ENCODE peak calls at places on chromosomes 11 and 22, in four cellular contexts. P is CD8-positive, alpha-beta memory T cell; Y is thyroid gland; N is heart left ventricle. B is an unnamed sample.

GRCh38 chr11:110971110-110971509 is 258.9 kb upstream of the ARHGAP20 start:
- DNase-seq in P (no peak), Y (no peak), N (no peak), B (no peak)

GRCh38 chr22:37303821-37304274 is 21.5 kb downstream of the CYTH4 start:
- DNase-seq in P (no peak), Y (no peak), N (no peak), B (peak; percentile 96)

GRCh38 chr11:47415949-47416472 is 7.6 kb downstream of the SLC39A13 start:
- DNase-seq in P (no peak), Y (peak; percentile 98), N (peak; percentile 87), B (no peak)

GRCh38 chr11:79119491-79120284 is 321.1 kb downstream of the TENM4 start:
- DNase-seq in P (no peak), Y (no peak), N (no peak), B (no peak)

GRCh38 chr11:123576082-123576481 is 78.3 kb downstream of the SCN3B start:
- DNase-seq in P (no peak), Y (no peak), N (no peak), B (no peak)

GRCh38 chr11:70509476-70509875 is 111.1 kb downstream of the CTTN start:
- DNase-seq in P (no peak), Y (no peak), N (no peak), B (no peak)

GRCh38 chr11:15104166-15104565 is 10.6 kb upstream of the INSC start:
- DNase-seq in P (no peak), Y (no peak), N (no peak), B (no peak)

GRCh38 chr22:49751318-49751967 is 76.2 kb downstream of the BRD1 start:
- DNase-seq in P (no peak), Y (no peak), N (no peak), B (no peak)

GRCh38 chr11:14746857-14747256 is 103.3 kb downstream of the PDE3B start:
- DNase-seq in P (no peak), Y (no peak), N (no peak), B (no peak)

GRCh38 chr22:19440411-19441195 is 6.9 kb downstream of the C22orf39 start:
- DNase-seq in P (no peak), Y (no peak), N (no peak), B (peak; percentile 73)

GRCh38 chr11:3830741-3831140 is 10.0 kb downstream of the RHOG start:
- DNase-seq in P (no peak), Y (no peak), N (no peak), B (no peak)

GRCh38 chr11:61955416-61956135 is 5.4 kb downstream of the BEST1 start:
- DNase-seq in P (no peak), Y (peak; percentile 29), N (no peak), B (peak; percentile 28)

GRCh38 chr11:78961186-78961782 is 386.6 kb upstream of the NARS2 start:
- DNase-seq in P (no peak), Y (peak; percentile 28), N (peak; percentile 22), B (no peak)

GRCh38 chr11:65152157-65152556 is 17.8 kb upstream of the SYVN1 start:
- DNase-seq in P (no peak), Y (no peak), N (no peak), B (no peak)

GRCh38 chr22:39240841-39241631 is 3.7 kb downstream of the PDGFB start:
- DNase-seq in P (no peak), Y (peak; percentile 77), N (peak; percentile 56), B (peak; percentile 48)

GRCh38 chr11:727859-728748 is 19.2 kb upstream of the TALDO1 start:
- DNase-seq in P (peak; percentile 75), Y (peak; percentile 97), N (peak; percentile 78), B (peak; percentile 96)

GRCh38 chr11:66467034-66467659 is 442 bp downstream of the PELI3 start:
- DNase-seq in P (no peak), Y (peak; percentile 41), N (no peak), B (peak; percentile 55)

GRCh38 chr11:69106124-69106811 is 49.5 kb upstream of the SMIM38 start:
- DNase-seq in P (no peak), Y (peak; percentile 82), N (no peak), B (no peak)

GRCh38 chr11:69922015-69922595 is 102.9 kb upstream of the FGF3 start:
- DNase-seq in P (no peak), Y (no peak), N (peak; percentile 18), B (no peak)

GRCh38 chr11:121889931-121890330 is 226.1 kb downstream of the BLID start:
- DNase-seq in P (no peak), Y (no peak), N (no peak), B (no peak)

GRCh38 chr11:121891134-121891533 is 224.9 kb downstream of the BLID start:
- DNase-seq in P (no peak), Y (no peak), N (no peak), B (no peak)

GRCh38 chr11:121887564-121887963 is 228.5 kb downstream of the BLID start:
- DNase-seq in P (no peak), Y (no peak), N (no peak), B (no peak)

GRCh38 chr11:121890377-121890776 is 225.6 kb downstream of the BLID start:
- DNase-seq in P (no peak), Y (no peak), N (no peak), B (no peak)

GRCh38 chr11:121889168-121889567 is 226.8 kb downstream of the BLID start:
- DNase-seq in P (no peak), Y (no peak), N (no peak), B (no peak)
- H3K27ac ChIP-seq in P (no peak overlapping the region), Y (no peak overlapping the region), N (no peak overlapping the region), B (no peak overlapping the region)

GRCh38 chr22:17843189-17843588 is 68.9 kb upstream of the BID start:
- DNase-seq in P (no peak), Y (no peak), N (no peak), B (no peak)

GRCh38 chr22:17845790-17846189 is 71.5 kb upstream of the BID start:
- DNase-seq in P (no peak), Y (no peak), N (no peak), B (no peak)

GRCh38 chr22:17846326-17846992 is 72.2 kb upstream of the BID start:
- DNase-seq in P (no peak), Y (peak; percentile 59), N (no peak), B (peak; percentile 59)

GRCh38 chr22:17844150-17844549 is 69.9 kb upstream of the BID start:
- DNase-seq in P (no peak), Y (no peak), N (no peak), B (no peak)

DNA sequence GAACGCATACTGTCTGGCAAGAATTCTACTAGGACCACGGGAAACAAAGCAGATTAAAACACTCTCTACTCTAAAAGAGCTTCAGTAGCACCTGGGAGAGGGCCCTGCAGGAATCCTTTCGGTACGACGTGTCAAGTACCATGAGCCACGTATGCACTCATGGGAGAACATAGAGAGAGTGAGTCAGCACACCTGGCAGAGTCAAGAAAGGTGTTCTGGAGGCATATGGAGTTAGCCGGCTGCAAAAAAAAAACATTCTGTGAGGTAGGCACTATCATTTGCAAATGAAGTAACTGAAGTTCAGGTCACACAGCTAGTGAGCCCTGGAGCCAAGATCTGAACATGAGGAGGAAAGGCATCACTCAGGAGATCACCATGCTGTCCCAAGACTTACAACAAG is 71.1 kb upstream of the BID start:
- DNase-seq in P (no peak), Y (peak; percentile 82), N (no peak), B (no peak)
- H3K27ac ChIP-seq in P (no peak overlapping the region), Y (peak overlapping the region; percentile 75), N (peak overlapping the region; percentile 86), B (no peak overlapping the region)

GRCh38 chr11:93536346-93536871 is 6.8 kb downstream of the SMCO4 start:
- DNase-seq in P (no peak), Y (no peak), N (no peak), B (no peak)

GRCh38 chr11:93541154-93541553 is 2.0 kb downstream of the SMCO4 start:
- DNase-seq in P (no peak), Y (no peak), N (no peak), B (no peak)

GRCh38 chr11:93537022-93537421 is 6.2 kb downstream of the SMCO4 start:
- DNase-seq in P (no peak), Y (peak; percentile 92), N (peak; percentile 68), B (peak; percentile 67)

GRCh38 chr11:93540337-93540736 is 2.9 kb downstream of the SMCO4 start:
- DNase-seq in P (no peak), Y (no peak), N (no peak), B (no peak)

DNA sequence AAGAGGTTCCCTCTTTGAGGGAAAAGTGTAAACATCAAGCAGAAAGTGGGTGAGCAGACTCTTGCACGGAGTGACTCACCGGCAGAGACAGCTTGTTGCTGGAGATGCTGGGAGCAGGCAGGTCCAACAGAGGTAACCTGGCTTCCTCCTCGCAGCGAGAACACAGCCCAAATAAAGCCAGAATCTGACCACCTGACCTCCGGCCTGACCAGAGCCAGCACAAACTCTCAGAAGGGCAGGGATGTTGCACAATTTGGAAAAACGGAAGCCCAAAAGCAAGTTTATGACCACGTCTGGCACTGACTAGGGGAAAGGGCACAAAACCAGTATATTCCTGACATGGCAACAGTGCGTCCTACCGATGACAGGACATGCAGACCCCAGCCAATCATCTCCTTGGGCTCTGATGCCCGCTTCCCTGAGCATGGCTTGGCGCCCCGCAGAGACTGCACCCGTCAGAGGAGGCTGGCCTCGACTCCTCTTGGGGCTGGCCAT is 5.4 kb downstream of the SMCO4 start:
- DNase-seq in P (no peak), Y (peak; percentile 93), N (no peak), B (peak; percentile 73)
- H3K27ac ChIP-seq in P (no peak overlapping the region), Y (peak overlapping the region; percentile 95), N (peak overlapping the region; percentile 81), B (no peak overlapping the region)

GRCh38 chr11:101584129-101584515 is 315 bp upstream of the TRPC6 start:
- DNase-seq in P (no peak), Y (no peak), N (no peak), B (no peak)
- H3K27ac ChIP-seq in P (no peak overlapping the region), Y (peak overlapping the region; percentile 79), N (peak overlapping the region; percentile 67), B (no peak overlapping the region)

GRCh38 chr22:27776410-27776958 is 25.1 kb downstream of the MN1 start:
- DNase-seq in P (no peak), Y (no peak), N (no peak), B (no peak)

GRCh38 chr22:27775087-27775697 is 26.4 kb downstream of the MN1 start:
- DNase-seq in P (no peak), Y (no peak), N (no peak), B (no peak)

GRCh38 chr22:27777128-27777527 is 24.4 kb downstream of the MN1 start:
- DNase-seq in P (no peak), Y (no peak), N (no peak), B (no peak)

GRCh38 chr22:27774200-27774599 is 27.4 kb downstream of the MN1 start:
- DNase-seq in P (no peak), Y (no peak), N (no peak), B (no peak)

DNA sequence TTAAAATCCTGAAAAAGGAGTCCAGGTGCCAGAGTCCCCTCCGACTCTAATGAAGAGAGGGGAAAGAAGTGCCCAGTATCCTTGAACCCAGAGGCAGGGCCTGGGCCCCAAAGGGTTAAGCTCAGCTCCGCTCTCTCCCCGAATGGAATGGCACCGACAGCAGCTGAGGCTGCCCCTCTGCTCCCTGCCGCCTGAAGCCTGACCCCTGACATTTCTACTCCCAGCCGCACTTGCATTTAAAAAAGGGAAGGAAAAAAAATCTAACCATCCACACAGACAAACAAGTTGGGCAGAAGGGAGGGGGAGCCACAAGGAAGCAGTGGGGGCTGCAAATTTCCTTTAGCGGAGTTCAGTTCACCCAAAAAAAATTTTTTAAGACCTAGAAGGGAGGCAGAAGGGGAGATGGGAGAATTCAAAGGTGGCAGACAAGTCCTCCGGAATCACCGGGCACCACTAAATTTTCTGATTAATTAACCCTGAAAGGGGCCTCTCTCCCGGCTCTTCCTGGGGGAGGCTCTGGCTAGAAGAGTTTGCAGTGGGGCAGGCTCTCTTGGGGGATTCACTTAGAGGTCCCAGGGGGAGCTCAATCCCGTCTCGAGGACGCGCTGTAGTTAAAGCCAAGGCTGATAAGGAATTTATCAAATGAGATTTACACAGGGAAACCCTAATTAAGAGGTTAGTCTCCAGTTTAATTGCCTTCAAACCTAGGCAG is 25.7 kb downstream of the MN1 start:
- DNase-seq in P (no peak), Y (no peak), N (no peak), B (no peak)
- H3K27ac ChIP-seq in P (no peak overlapping the region), Y (no peak overlapping the region), N (peak overlapping the region; percentile 28), B (no peak overlapping the region)

B was measured in adrenal gland.